ENCODE peak calls at places on chromosomes 11 and 22, in six cellular contexts. K is osteoblast, C is A549, S is ovary, W is esophagus muscularis mucosa, L is PC-9. H is an unnamed sample.

GRCh38 chr22:24339452-24339747 is 68.8 kb downstream of the SPECC1L start:
- DNase-seq in C (no peak), L (no peak), S (no peak), K (no peak), W (no peak), H (no peak)

GRCh38 chr22:17213976-17214375 is 5.3 kb downstream of the ADA2 start:
- DNase-seq in L (no peak), W (no peak), C (peak), S (no peak), K (peak), H (no peak)

GRCh38 chr22:50141462-50141861 is 29.1 kb upstream of the PANX2 start:
- DNase-seq in C (no peak), K (no peak), L (no peak), W (no peak), S (no peak), H (no peak)

GRCh38 chr11:117686711-117687110 is 110.3 kb downstream of the DSCAML1 start:
- DNase-seq in C (no peak), L (no peak), W (no peak), K (no peak), S (no peak), H (no peak)

GRCh38 chr22:36776722-36777121 is 803 bp upstream of the IFT27 start:
- DNase-seq in S (no peak), L (no peak), W (no peak), C (no peak), K (no peak), H (no peak)

GRCh38 chr11:62875698-62876483 is 4.8 kb upstream of the SLC3A2 start:
- DNase-seq in L (no peak), K (no peak), S (no peak), W (no peak), C (no peak), H (no peak)

GRCh38 chr22:27906241-27906640 is 12.8 kb downstream of the PITPNB start:
- DNase-seq in K (no peak), L (no peak), S (no peak), W (no peak), C (no peak), H (peak)

GRCh38 chr11:114081641-114082414 is 22.3 kb downstream of the ZBTB16 start:
- DNase-seq in K (peak), L (no peak), C (no peak), W (no peak), S (no peak), H (peak)

GRCh38 chr11:20669833-20670684 is 673 bp downstream of the NELL1 start:
- DNase-seq in W (peak), K (peak), C (no peak), L (no peak), S (no peak), H (no peak)

GRCh38 chr11:122656631-122657101 is 1.1 kb downstream of the UBASH3B start:
- DNase-seq in C (peak), L (peak), W (peak), K (peak), S (peak), H (no peak)

GRCh38 chr22:49970528-49971231 is 10.1 kb downstream of the PIM3 start:
- DNase-seq in S (peak), C (peak), L (peak), K (peak), W (peak), H (peak)

GRCh38 chr22:25407859-25408229 is 156.6 kb upstream of the GRK3 start:
- DNase-seq in L (no peak), W (no peak), K (no peak), C (no peak), S (no peak), H (no peak)

GRCh38 chr11:68497761-68498160 is 37.2 kb downstream of the PPP6R3 start:
- DNase-seq in C (no peak), W (no peak), S (no peak), L (no peak), K (no peak), H (peak)

GRCh38 chr22:49763696-49764095 is 64.0 kb downstream of the BRD1 start:
- DNase-seq in K (no peak), L (no peak), C (no peak), S (peak), W (no peak), H (no peak)

GRCh38 chr11:65695459-65696241 is 16.4 kb upstream of the KAT5 start:
- DNase-seq in K (no peak), W (no peak), L (no peak), C (no peak), S (no peak), H (no peak)

GRCh38 chr11:72568861-72569260 is 105.4 kb downstream of the PDE2A start:
- DNase-seq in C (no peak), W (no peak), S (no peak), L (no peak), K (no peak), H (peak)

GRCh38 chr11:64742087-64742939 is 1.6 kb downstream of the RASGRP2 start:
- DNase-seq in S (no peak), K (peak), C (no peak), W (no peak), L (no peak), H (peak)

GRCh38 chr22:46446799-46447198 is 90.6 kb downstream of the CELSR1 start:
- DNase-seq in W (no peak), L (no peak), C (no peak), S (no peak), K (peak), H (no peak)

GRCh38 chr22:46501701-46502100 is 35.7 kb downstream of the CELSR1 start:
- DNase-seq in W (no peak), S (no peak), L (peak), K (peak), C (peak), H (peak)

GRCh38 chr22:46619830-46620501 is at the start of gene GRAMD4:
- DNase-seq in W (no peak), S (no peak), C (no peak), L (no peak), K (peak), H (no peak)

GRCh38 chr11:108228236-108228635 is 5.4 kb downstream of the ATM start:
- DNase-seq in W (no peak), L (no peak), C (no peak), K (no peak), S (no peak), H (no peak)

GRCh38 chr11:65623177-65623576 is 7.6 kb downstream of the PCNX3 start:
- DNase-seq in S (no peak), K (no peak), W (no peak), L (no peak), C (no peak), H (no peak)

GRCh38 chr11:9760180-9760550 is 96.3 kb downstream of the SWAP70 start:
- DNase-seq in S (peak), K (peak), C (no peak), L (no peak), W (peak), H (peak)

GRCh38 chr22:22709719-22710445 is 65.5 kb downstream of the GGTLC2 start:
- DNase-seq in L (no peak), K (no peak), W (no peak), S (no peak), C (peak), H (no peak)

GRCh38 chr11:17744151-17744940 is 9.8 kb downstream of the KCNC1 start:
- DNase-seq in K (peak), S (no peak), C (no peak), L (no peak), W (no peak), H (no peak)

GRCh38 chr22:30211124-30211820 is 35.3 kb downstream of the LIF start:
- DNase-seq in C (no peak), S (no peak), K (no peak), W (no peak), L (no peak), H (no peak)

GRCh38 chr11:28757725-28758515 is 649.7 kb downstream of the METTL15 start:
- DNase-seq in S (no peak), L (peak), K (no peak), W (no peak), C (peak), H (peak)

GRCh38 chr11:85154294-85154693 is 472.9 kb downstream of the DLG2 start:
- DNase-seq in S (no peak), W (no peak), L (no peak), C (no peak), K (no peak), H (no peak)

GRCh38 chr11:13207665-13208594 is 69.7 kb upstream of the BMAL1 start:
- DNase-seq in S (peak), K (no peak), C (peak), L (peak), W (no peak), H (peak)

GRCh38 chr11:33701302-33701701 is 676 bp upstream of the C11orf91 start:
- DNase-seq in C (no peak), L (peak), S (no peak), W (no peak), K (no peak), H (peak)

GRCh38 chr11:121931121-121931520 is 184.9 kb downstream of the BLID start:
- DNase-seq in K (no peak), S (no peak), C (no peak), W (no peak), L (no peak), H (no peak)

GRCh38 chr11:3134218-3134621 is 30.9 kb downstream of the OSBPL5 start:
- DNase-seq in S (no peak), W (no peak), L (no peak), K (peak), C (no peak), H (no peak)

GRCh38 chr11:43021466-43021865 is 290.3 kb upstream of the API5 start:
- DNase-seq in W (no peak), S (no peak), K (no peak), L (no peak), C (peak), H (no peak)

GRCh38 chr22:47049078-47049609 is 286.7 kb downstream of the TBC1D22A start:
- DNase-seq in W (no peak), C (no peak), K (peak), L (no peak), S (no peak), H (no peak)

DNA sequence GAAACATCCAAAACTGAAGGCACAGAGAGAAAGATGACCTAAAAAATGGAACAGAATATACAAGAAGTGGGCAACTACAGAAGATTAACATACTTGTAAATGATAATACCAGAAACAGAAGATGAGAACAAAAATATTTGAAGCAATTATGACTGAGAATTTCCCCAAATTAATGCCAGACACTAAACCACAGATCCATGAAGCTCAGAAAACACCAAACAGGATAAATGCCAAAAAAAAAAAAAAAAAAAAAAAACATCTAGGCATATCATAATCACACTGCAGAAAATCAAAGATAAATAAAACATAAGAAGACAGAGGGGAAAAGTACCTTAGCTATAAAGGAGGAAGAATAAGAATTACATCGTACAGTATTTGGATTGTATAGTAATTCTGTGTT is 65.3 kb downstream of the JAM3 start:
- DNase-seq in K (no peak), C (no peak), L (no peak), S (no peak), W (no peak), H (no peak)
- H3K4me3 ChIP-seq in K (no peak), C (no peak), L (no peak), S (no peak), W (no peak), H (no peak)

GRCh38 chr11:107009190-107009589 is 9.1 kb downstream of the GUCY1A2 start:
- DNase-seq in L (no peak), S (no peak), K (no peak), C (no peak), W (no peak), H (no peak)
- TF ChIP-seq CTCF in L (no peak), S (no peak), K (no peak), C (no peak), W (no peak), H (no peak)

DNA sequence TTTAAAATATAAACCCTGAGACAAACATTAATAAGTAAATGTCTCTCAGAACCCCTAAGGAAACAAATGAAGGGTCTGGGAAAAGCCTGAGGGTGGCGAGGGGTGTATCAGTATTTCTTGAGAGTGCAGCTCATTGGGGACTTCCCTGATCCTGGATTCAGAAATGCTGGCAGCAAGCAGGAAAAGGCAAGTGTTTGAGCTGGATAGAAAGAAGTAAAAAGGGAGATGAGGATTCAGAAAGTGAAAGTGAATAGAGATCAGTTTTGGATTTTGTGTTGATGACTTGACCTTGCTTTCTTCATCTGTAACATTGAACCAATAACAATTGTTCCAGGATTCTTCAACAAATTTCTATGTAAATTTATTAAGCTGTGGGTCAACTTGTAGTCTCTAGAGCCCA is 66.8 kb upstream of the CTSC start:
- DNase-seq in C (no peak), W (no peak), L (no peak), S (no peak), K (no peak), H (peak)
- H3K4me3 ChIP-seq in C (no peak), W (no peak), L (no peak), S (no peak), K (no peak), H (no peak)

DNA sequence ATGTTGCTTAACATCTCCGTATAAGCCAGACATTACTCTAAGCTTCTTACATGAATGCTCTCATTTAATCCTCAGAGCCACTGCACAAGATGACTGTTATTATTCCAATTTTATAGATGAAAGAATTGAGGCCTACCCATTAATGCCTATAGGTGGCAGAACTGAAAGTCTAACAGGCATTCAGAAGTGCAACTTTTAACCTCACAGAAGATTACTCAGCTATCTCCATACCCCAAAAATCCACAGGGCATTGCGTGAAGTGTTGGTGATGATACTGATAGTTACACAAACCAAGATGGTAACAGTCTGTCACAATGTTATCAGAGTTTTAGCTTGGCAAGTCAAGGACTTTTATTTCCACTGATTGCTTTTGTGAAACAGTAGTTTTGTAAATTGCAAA is 130.5 kb downstream of the ARHGAP42 start:
- DNase-seq in W (no peak), C (no peak), S (no peak), L (no peak), K (no peak), H (no peak)
- TF ChIP-seq CTCF in W (no peak), C (no peak), S (no peak), L (no peak), K (peak), H (no peak)

DNA sequence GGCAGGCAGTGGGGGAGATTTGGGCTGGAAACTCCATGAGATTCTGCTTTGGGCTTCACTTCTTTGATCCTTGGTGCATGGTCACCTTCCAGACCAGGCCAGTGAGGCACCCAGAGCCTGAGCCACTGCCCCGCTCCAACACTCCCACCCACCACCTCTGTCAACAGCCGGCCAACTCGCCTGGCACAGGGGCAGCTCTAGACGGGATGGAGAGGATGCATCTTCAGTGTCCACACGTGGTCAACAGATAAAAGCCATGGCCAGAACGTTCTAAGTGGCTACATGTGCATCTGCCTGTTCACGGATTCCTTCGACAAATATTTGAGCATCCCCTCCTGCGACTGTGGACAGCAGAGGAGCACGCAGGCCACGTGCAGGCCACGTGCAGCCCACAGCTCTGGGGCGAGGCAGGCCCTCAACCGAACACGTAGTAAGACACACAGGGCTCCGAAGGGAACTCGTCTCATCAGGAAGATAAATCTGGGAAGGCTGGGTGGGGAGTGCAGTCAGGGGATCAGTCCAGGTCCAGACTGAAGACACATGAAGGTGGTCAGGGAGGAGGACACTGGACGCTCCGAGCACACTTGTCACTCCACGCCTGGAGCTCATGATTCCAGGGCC is 1.2 kb downstream of the LRRC56 start:
- DNase-seq in K (peak), W (no peak), L (no peak), C (no peak), S (no peak), H (no peak)
- H3K4me3 ChIP-seq in K (no peak), W (no peak), L (no peak), C (no peak), S (no peak), H (no peak)

GRCh38 chr22:41361716-41362310 is 19.9 kb upstream of the TEF start:
- DNase-seq in L (no peak), W (no peak), C (no peak), S (no peak), K (peak), H (no peak)

GRCh38 chr22:41362615-41363014 is 19.1 kb upstream of the TEF start:
- DNase-seq in S (no peak), K (no peak), W (no peak), C (no peak), L (no peak), H (no peak)

GRCh38 chr22:41359376-41359775 is 22.4 kb upstream of the TEF start:
- DNase-seq in S (no peak), C (no peak), K (peak), L (no peak), W (no peak), H (no peak)

GRCh38 chr22:41358927-41359326 is 22.8 kb upstream of the TEF start:
- DNase-seq in S (no peak), L (no peak), W (no peak), K (no peak), C (no peak), H (no peak)

DNA sequence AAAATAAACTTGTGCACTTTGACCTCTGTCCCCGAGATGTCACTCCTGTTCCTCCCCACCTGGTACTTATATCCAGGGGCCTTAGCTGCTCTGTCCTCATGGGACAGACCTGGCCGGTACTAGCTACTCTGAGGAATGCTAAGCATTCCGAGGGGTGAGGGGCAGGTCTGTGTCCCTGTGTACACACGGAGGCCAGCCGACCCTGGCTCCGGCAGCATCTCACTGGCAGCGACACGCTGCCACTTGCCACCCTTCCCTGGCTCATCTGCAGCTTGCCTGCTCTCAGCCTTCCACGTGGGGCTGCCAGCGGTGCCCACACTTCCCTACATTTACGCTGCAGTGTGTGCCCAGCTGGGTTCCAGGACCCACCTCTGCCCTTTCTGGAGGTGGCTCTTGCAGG is 21.6 kb upstream of the TEF start:
- DNase-seq in L (no peak), C (no peak), K (peak), S (no peak), W (no peak), H (no peak)
- TF ChIP-seq CTCF in L (no peak), C (no peak), K (no peak), S (no peak), W (no peak), H (no peak)

H was measured in fibroblast of villous mesenchyme.